ENCODE peak calls at places on chromosome X, in ten cellular contexts. One of them, this sample, is unnamed.

GRCh38 chrX:86830685-86831084 is 682.4 kb downstream of the DACH2 start:
- DNase-seq in colonic mucosa: no peak
- DNase-seq in endothelial cell: no peak
- DNase-seq in fibroblast of lung: no peak
- DNase-seq in NCI-H187: no peak
- DNase-seq in WTC11: no peak
- DNase-seq in GM04504: no peak
- DNase-seq in AG08396: no peak
- DNase-seq in gastrocnemius medialis: no peak
- DNase-seq in NCI-H2081: no peak
- DNase-seq in this sample: no peak

GRCh38 chrX:21725498-21725897 is 32.4 kb downstream of the SMPX start:
- DNase-seq in fibroblast of lung: peak
- DNase-seq in WTC11: no peak
- DNase-seq in colonic mucosa: no peak
- DNase-seq in GM04504: peak
- DNase-seq in NCI-H187: no peak
- DNase-seq in gastrocnemius medialis: no peak
- DNase-seq in NCI-H2081: peak
- DNase-seq in AG08396: peak
- DNase-seq in endothelial cell: no peak
- DNase-seq in this sample: no peak

GRCh38 chrX:138946941-138947340 is 235.4 kb upstream of the FGF13 start:
- DNase-seq in NCI-H187: no peak
- DNase-seq in AG08396: no peak
- DNase-seq in endothelial cell: no peak
- DNase-seq in fibroblast of lung: no peak
- DNase-seq in colonic mucosa: no peak
- DNase-seq in gastrocnemius medialis: no peak
- DNase-seq in WTC11: no peak
- DNase-seq in GM04504: no peak
- DNase-seq in NCI-H2081: no peak
- DNase-seq in this sample: no peak

GRCh38 chrX:74231625-74232024 is 72.4 kb upstream of the ZCCHC13 start:
- DNase-seq in WTC11: no peak
- DNase-seq in AG08396: no peak
- DNase-seq in fibroblast of lung: no peak
- DNase-seq in endothelial cell: no peak
- DNase-seq in gastrocnemius medialis: no peak
- DNase-seq in GM04504: no peak
- DNase-seq in colonic mucosa: no peak
- DNase-seq in NCI-H2081: no peak
- DNase-seq in NCI-H187: no peak
- DNase-seq in this sample: no peak

GRCh38 chrX:42615161-42615563 is 162.8 kb downstream of the PPP1R2C start:
- DNase-seq in gastrocnemius medialis: no peak
- DNase-seq in AG08396: no peak
- DNase-seq in WTC11: peak
- DNase-seq in NCI-H187: no peak
- DNase-seq in fibroblast of lung: no peak
- DNase-seq in GM04504: no peak
- DNase-seq in endothelial cell: no peak
- DNase-seq in NCI-H2081: no peak
- DNase-seq in colonic mucosa: peak
- DNase-seq in this sample: no peak

GRCh38 chrX:101430457-101431078 is 22.5 kb downstream of the HNRNPH2 start:
- DNase-seq in fibroblast of lung: no peak
- DNase-seq in GM04504: no peak
- DNase-seq in endothelial cell: no peak
- DNase-seq in WTC11: no peak
- DNase-seq in gastrocnemius medialis: no peak
- DNase-seq in colonic mucosa: no peak
- DNase-seq in AG08396: no peak
- DNase-seq in NCI-H187: no peak
- DNase-seq in NCI-H2081: no peak
- DNase-seq in this sample: no peak

GRCh38 chrX:38312436-38312835 is 14.9 kb downstream of the RPGR start:
- DNase-seq in endothelial cell: no peak
- DNase-seq in gastrocnemius medialis: no peak
- DNase-seq in GM04504: peak
- DNase-seq in NCI-H187: no peak
- DNase-seq in AG08396: no peak
- DNase-seq in WTC11: no peak
- DNase-seq in NCI-H2081: no peak
- DNase-seq in colonic mucosa: no peak
- DNase-seq in fibroblast of lung: peak
- DNase-seq in this sample: peak

GRCh38 chrX:44651347-44651746 is 108.7 kb upstream of the FUNDC1 start:
- DNase-seq in fibroblast of lung: no peak
- DNase-seq in AG08396: no peak
- DNase-seq in NCI-H187: no peak
- DNase-seq in WTC11: peak
- DNase-seq in GM04504: no peak
- DNase-seq in colonic mucosa: no peak
- DNase-seq in gastrocnemius medialis: peak
- DNase-seq in endothelial cell: peak
- DNase-seq in NCI-H2081: no peak
- DNase-seq in this sample: no peak

GRCh38 chrX:129462707-129463106 is 60.6 kb downstream of the SMARCA1 start:
- DNase-seq in colonic mucosa: no peak
- DNase-seq in GM04504: no peak
- DNase-seq in WTC11: no peak
- DNase-seq in NCI-H187: no peak
- DNase-seq in endothelial cell: no peak
- DNase-seq in NCI-H2081: no peak
- DNase-seq in fibroblast of lung: no peak
- DNase-seq in AG08396: no peak
- DNase-seq in gastrocnemius medialis: no peak
- DNase-seq in this sample: no peak

GRCh38 chrX:2485460-2485753 is 15.4 kb downstream of the DHRSX start:
- DNase-seq in NCI-H187: no peak
- DNase-seq in fibroblast of lung: peak
- DNase-seq in endothelial cell: no peak
- DNase-seq in colonic mucosa: no peak
- DNase-seq in AG08396: no peak
- DNase-seq in NCI-H2081: no peak
- DNase-seq in gastrocnemius medialis: no peak
- DNase-seq in GM04504: no peak
- DNase-seq in WTC11: no peak
- DNase-seq in this sample: no peak

GRCh38 chrX:129842510-129843208 is 1.0 kb downstream of the ZDHHC9 start:
- DNase-seq in fibroblast of lung: peak
- DNase-seq in NCI-H187: no peak
- DNase-seq in gastrocnemius medialis: no peak
- DNase-seq in WTC11: peak
- DNase-seq in endothelial cell: peak
- DNase-seq in GM04504: no peak
- DNase-seq in NCI-H2081: no peak
- DNase-seq in AG08396: no peak
- DNase-seq in colonic mucosa: peak
- DNase-seq in this sample: no peak

GRCh38 chrX:2769615-2770014 is 17.8 kb downstream of the XG start:
- DNase-seq in NCI-H187: no peak
- DNase-seq in NCI-H2081: no peak
- DNase-seq in WTC11: no peak
- DNase-seq in colonic mucosa: no peak
- DNase-seq in endothelial cell: no peak
- DNase-seq in AG08396: no peak
- DNase-seq in gastrocnemius medialis: no peak
- DNase-seq in GM04504: no peak
- DNase-seq in fibroblast of lung: no peak
- DNase-seq in this sample: no peak

This sample was measured in HS-5.